ENCODE peak calls at places on chromosomes 5 and 9, in nine cellular contexts. X is A673, W is prostate gland, U is NCI-H2081, S is dorsolateral prefrontal cortex, J is neural crest cell, O is Kasumi-1, V is germinal center, K is NCI-H1105. T is an unnamed sample.

GRCh38 chr9:98375138-98375726 is 119.8 kb upstream of the TBC1D2 start:
- DNase-seq in K (no peak), O (no peak), J (no peak), X (no peak), U (no peak), V (peak), W (no peak), S (no peak), T (no peak)

GRCh38 chr5:97553829-97554452 is 370.9 kb upstream of the RIOK2 start:
- DNase-seq in J (no peak), V (no peak), O (no peak), W (no peak), S (no peak), U (no peak), X (no peak), K (no peak), T (no peak)

GRCh38 chr5:11400312-11400711 is 503.9 kb downstream of the CTNND2 start:
- DNase-seq in X (no peak), W (no peak), K (no peak), O (no peak), S (no peak), J (no peak), V (no peak), U (no peak), T (no peak)

GRCh38 chr9:24257726-24258125 is 288.0 kb downstream of the IZUMO3 start:
- DNase-seq in W (no peak), J (no peak), K (no peak), S (peak), U (peak), O (no peak), V (no peak), X (no peak), T (no peak)

GRCh38 chr5:133117166-133117929 is 65.5 kb downstream of the HSPA4 start:
- DNase-seq in W (no peak), J (no peak), V (no peak), S (no peak), U (no peak), X (no peak), O (no peak), K (no peak), T (no peak)

GRCh38 chr9:76394896-76395244 is 644 bp upstream of the RFK start:
- DNase-seq in K (peak), S (peak), U (peak), W (peak), J (no peak), V (peak), O (peak), X (peak), T (peak)

GRCh38 chr9:92740015-92740408 is 24.6 kb downstream of the BICD2 start:
- DNase-seq in X (no peak), V (no peak), U (no peak), O (no peak), K (no peak), W (no peak), S (no peak), J (no peak), T (no peak)

GRCh38 chr9:91208837-91209236 is 152.9 kb downstream of the AUH start:
- DNase-seq in K (no peak), V (no peak), X (no peak), J (no peak), U (no peak), W (no peak), S (no peak), O (no peak), T (no peak)

GRCh38 chr5:88245893-88246244 is 22.8 kb downstream of the TMEM161B start:
- DNase-seq in X (no peak), J (no peak), S (no peak), U (no peak), W (no peak), O (no peak), K (no peak), V (no peak), T (no peak)

GRCh38 chr9:7286101-7286500 is 513.5 kb downstream of the DMAC1 start:
- DNase-seq in U (no peak), S (no peak), O (no peak), X (no peak), J (no peak), V (no peak), K (no peak), W (no peak), T (no peak)

GRCh38 chr9:122936883-122937282 is 3.9 kb upstream of the RABGAP1 start:
- DNase-seq in W (no peak), O (no peak), U (no peak), J (no peak), K (no peak), X (no peak), V (no peak), S (no peak), T (no peak)

GRCh38 chr5:15391648-15392392 is 108.2 kb upstream of the FBXL7 start:
- DNase-seq in X (no peak), W (no peak), V (no peak), U (no peak), J (no peak), O (no peak), S (no peak), K (no peak), T (no peak)

GRCh38 chr5:44774279-44774880 is 34.4 kb upstream of the MRPS30 start:
- DNase-seq in O (peak), S (no peak), U (peak), K (peak), W (no peak), V (peak), X (peak), J (no peak), T (peak)

GRCh38 chr9:113278840-113279239 is 3.4 kb downstream of the PRPF4 start:
- DNase-seq in V (no peak), O (no peak), U (no peak), X (no peak), W (no peak), K (no peak), S (no peak), J (no peak), T (no peak)

GRCh38 chr9:131382850-131383729 is 10.8 kb upstream of the PRRC2B start:
- DNase-seq in U (peak), J (no peak), W (peak), X (peak), S (peak), O (no peak), K (peak), V (no peak), T (no peak)

GRCh38 chr5:91584352-91584751 is 201.2 kb upstream of the ARRDC3 start:
- DNase-seq in K (no peak), X (no peak), O (no peak), V (no peak), U (no peak), S (no peak), J (no peak), W (no peak), T (no peak)

GRCh38 chr5:66498791-66499207 is 97.4 kb upstream of the MAST4 start:
- DNase-seq in O (no peak), U (no peak), X (peak), J (no peak), V (no peak), S (no peak), K (no peak), W (no peak), T (no peak)

GRCh38 chr5:150573867-150574817 is 66.2 kb downstream of the NDST1 start:
- DNase-seq in U (no peak), S (no peak), K (no peak), O (no peak), J (no peak), V (no peak), X (no peak), W (no peak), T (no peak)

GRCh38 chr9:121269030-121269887 is 1.3 kb downstream of the GSN start:
- DNase-seq in J (no peak), V (no peak), S (no peak), K (no peak), W (peak), X (peak), O (peak), U (no peak), T (no peak)

GRCh38 chr9:106771618-106772017 is 91.3 kb upstream of the ZNF462 start:
- DNase-seq in X (no peak), U (no peak), J (no peak), K (no peak), V (no peak), O (no peak), W (peak), S (no peak), T (no peak)

GRCh38 chr9:120443489-120443888 is 136.5 kb downstream of the CDK5RAP2 start:
- DNase-seq in W (no peak), O (no peak), K (no peak), J (no peak), U (no peak), X (no peak), V (no peak), S (no peak), T (no peak)

GRCh38 chr5:52743529-52743928 is 44.2 kb upstream of the ITGA1 start:
- DNase-seq in O (no peak), W (no peak), J (no peak), X (no peak), U (no peak), K (no peak), V (no peak), S (no peak), T (no peak)

GRCh38 chr9:36443581-36443980 is 43.5 kb upstream of the RNF38 start:
- DNase-seq in S (no peak), J (no peak), V (no peak), W (no peak), O (no peak), K (no peak), X (no peak), U (no peak), T (no peak)

GRCh38 chr5:60339691-60340191 is 360.2 kb downstream of the DEPDC1B start:
- DNase-seq in X (no peak), W (no peak), K (no peak), O (no peak), U (no peak), J (no peak), V (no peak), S (peak), T (no peak)

GRCh38 chr5:157366741-157367684 is 93.0 kb upstream of the NIPAL4 start:
- DNase-seq in J (peak), K (no peak), S (no peak), U (no peak), X (peak), W (no peak), O (no peak), V (no peak), T (no peak)

GRCh38 chr9:82492274-82492673 is 503.7 kb downstream of the SPATA31D1 start:
- DNase-seq in W (no peak), J (no peak), S (no peak), X (no peak), K (no peak), U (no peak), O (no peak), V (no peak), T (no peak)

GRCh38 chr5:162372265-162372664 is 304.7 kb downstream of the GABRG2 start:
- DNase-seq in U (no peak), S (no peak), V (no peak), X (no peak), J (no peak), O (no peak), W (no peak), K (no peak), T (no peak)

GRCh38 chr9:28396058-28396457 is 822.8 kb upstream of the C9orf72 start:
- DNase-seq in K (no peak), U (no peak), S (no peak), W (no peak), V (no peak), J (no peak), X (no peak), O (no peak), T (no peak)

GRCh38 chr9:136095495-136096058 is 488 bp upstream of the NACC2 start:
- DNase-seq in W (no peak), V (no peak), X (no peak), J (no peak), U (no peak), S (peak), O (no peak), K (no peak), T (no peak)

GRCh38 chr5:104171958-104172357 is 609.4 kb upstream of the NUDT12 start:
- DNase-seq in J (no peak), S (no peak), V (no peak), U (no peak), O (no peak), X (peak), K (no peak), W (no peak), T (no peak)

T was measured in GM19239.